ENCODE peak calls at places on chromosomes 11 and 22, in four cellular contexts. J is lower leg skin, Q is astrocyte of the spinal cord, K is GM20000. O is an unnamed sample.

GRCh38 chr22:19980766-19981165 is 35.9 kb downstream of the ARVCF start:
- DNase-seq in J (no peak), Q (no peak), K (no peak), O (no peak)

GRCh38 chr11:23097906-23098305 is 237.6 kb upstream of the CCDC179 start:
- DNase-seq in J (no peak), Q (no peak), K (no peak), O (no peak)

GRCh38 chr11:111977141-111978027 is 40.2 kb downstream of the DIXDC1 start:
- DNase-seq in J (peak), Q (peak), K (peak), O (peak)

GRCh38 chr22:50169774-50170341 is 673 bp upstream of the PANX2 start:
- DNase-seq in J (no peak), Q (no peak), K (peak), O (no peak)

GRCh38 chr11:127017482-127017881 is 16.9 kb upstream of the KIRREL3 start:
- DNase-seq in J (no peak), Q (peak), K (no peak), O (no peak)

GRCh38 chr11:13440100-13440855 is 22.7 kb downstream of the BTBD10 start:
- DNase-seq in J (peak), Q (peak), K (no peak), O (no peak)

GRCh38 chr11:116613201-116613910 is 159.4 kb downstream of the BUD13 start:
- DNase-seq in J (no peak), Q (no peak), K (no peak), O (peak)

GRCh38 chr11:133302056-133302455 is 230.2 kb downstream of the OPCML start:
- DNase-seq in J (no peak), Q (no peak), K (no peak), O (no peak)

GRCh38 chr11:33227578-33228261 is 29.5 kb upstream of the HIPK3 start:
- DNase-seq in J (no peak), Q (no peak), K (no peak), O (no peak)

GRCh38 chr11:17770048-17770652 is 35.6 kb downstream of the KCNC1 start:
- DNase-seq in J (no peak), Q (no peak), K (no peak), O (no peak)
- TF ChIP-seq CTCF in J (no peak), Q (no peak), K (no peak), O (no peak)

GRCh38 chr11:108414958-108415357 is 52.4 kb downstream of the C11orf65 start:
- DNase-seq in J (no peak), Q (no peak), K (no peak), O (no peak)
- TF ChIP-seq CTCF in J (no peak), Q (no peak), K (no peak), O (no peak)

GRCh38 chr22:45493286-45493771 is 9.4 kb upstream of the FBLN1 start:
- DNase-seq in J (peak), Q (peak), K (no peak), O (no peak)

GRCh38 chr22:45485271-45485670 is 17.4 kb upstream of the FBLN1 start:
- DNase-seq in J (no peak), Q (no peak), K (no peak), O (no peak)

GRCh38 chr22:45488764-45489370 is 13.8 kb upstream of the FBLN1 start:
- DNase-seq in J (no peak), Q (no peak), K (no peak), O (no peak)

GRCh38 chr22:45491841-45492240 is 10.8 kb upstream of the FBLN1 start:
- DNase-seq in J (no peak), Q (no peak), K (no peak), O (no peak)

GRCh38 chr22:45490836-45491235 is 11.8 kb upstream of the FBLN1 start:
- DNase-seq in J (no peak), Q (no peak), K (no peak), O (no peak)
- TF ChIP-seq CTCF in J (no peak), Q (no peak), K (no peak), O (no peak)

GRCh38 chr11:117807482-117808272 is 10.7 kb upstream of the DSCAML1 start:
- DNase-seq in J (peak), Q (peak), K (peak), O (no peak)

GRCh38 chr11:117808768-117809167 is 11.8 kb upstream of the DSCAML1 start:
- DNase-seq in J (no peak), Q (no peak), K (no peak), O (no peak)

GRCh38 chr11:117805048-117805447 is 8.0 kb upstream of the DSCAML1 start:
- DNase-seq in J (no peak), Q (no peak), K (no peak), O (no peak)

GRCh38 chr11:117806906-117807305 is 9.9 kb upstream of the DSCAML1 start:
- DNase-seq in J (no peak), Q (no peak), K (no peak), O (no peak)

GRCh38 chr11:117809236-117810055 is 12.4 kb upstream of the DSCAML1 start:
- DNase-seq in J (peak), Q (peak), K (peak), O (no peak)
- TF ChIP-seq CTCF in J (no peak), Q (peak), K (peak), O (peak)

GRCh38 chr11:46826310-46827044 is 19.6 kb downstream of the CKAP5 start:
- DNase-seq in J (peak), Q (peak), K (peak), O (peak)
- TF ChIP-seq CTCF in J (peak), Q (no peak), K (no peak), O (no peak)